ENCODE peak calls at places on chromosomes 12 and 14, in five cellular contexts. C is sigmoid colon, K is upper lobe of left lung, S is breast epithelium, Q is suprapubic skin. E is an unnamed sample.
A peak's percentile ranks its signal among the peaks of the same experiment; 100 is the strongest.

GRCh38 chr14:61568572-61569011 is 126.7 kb upstream of the HIF1A start:
- DNase-seq in K (peak; percentile 53), C (no peak), S (no peak), Q (no peak), E (no peak)

GRCh38 chr12:42790761-42791151 is 201.2 kb upstream of the PRICKLE1 start:
- DNase-seq in S (no peak), C (no peak), Q (no peak), K (no peak), E (no peak)

GRCh38 chr12:913919-914718 is 35.4 kb downstream of the RAD52 start:
- DNase-seq in Q (no peak), C (no peak), K (no peak), S (no peak), E (no peak)

GRCh38 chr12:9731797-9732196 is 1.1 kb downstream of the CLECL1 start:
- DNase-seq in K (no peak), C (no peak), Q (no peak), S (no peak), E (no peak)

GRCh38 chr12:95805864-95806669 is 15.5 kb upstream of the NTN4 start:
- DNase-seq in C (no peak), Q (no peak), S (no peak), K (no peak), E (no peak)

GRCh38 chr12:96548384-96548783 is 59.0 kb downstream of the CFAP54 start:
- DNase-seq in K (no peak), Q (no peak), S (no peak), C (no peak), E (no peak)

GRCh38 chr12:24027352-24027751 is 77.9 kb upstream of the SOX5 start:
- DNase-seq in S (no peak), K (no peak), Q (no peak), C (no peak), E (no peak)

GRCh38 chr14:53408175-53408879 is 255.2 kb upstream of the DDHD1 start:
- DNase-seq in K (no peak), S (no peak), C (no peak), Q (no peak), E (no peak)

GRCh38 chr14:106802413-106803364 is 1276.3 kb downstream of the TMEM121 start:
- DNase-seq in K (no peak), S (no peak), Q (no peak), C (no peak), E (no peak)

GRCh38 chr14:50846171-50846880 is 15.4 kb upstream of the NIN start:
- DNase-seq in S (no peak), K (no peak), C (no peak), Q (no peak), E (no peak)

GRCh38 chr12:25352078-25352918 is 101.6 kb upstream of the KRAS start:
- DNase-seq in K (no peak), C (no peak), S (no peak), Q (no peak), E (no peak)

GRCh38 chr14:54942913-54943312 is 40.3 kb upstream of the GCH1 start:
- DNase-seq in C (no peak), K (no peak), Q (no peak), S (no peak), E (no peak)

GRCh38 chr12:95648990-95649791 is 97.9 kb upstream of the USP44 start:
- DNase-seq in C (no peak), K (no peak), Q (no peak), S (no peak), E (peak; percentile 79)

GRCh38 chr14:89621009-89621421 is 204.0 kb upstream of the FOXN3 start:
- DNase-seq in S (no peak), K (no peak), Q (no peak), C (no peak), E (no peak)

GRCh38 chr14:96242126-96242525 is 13.9 kb upstream of the BDKRB1 start:
- DNase-seq in Q (no peak), K (no peak), S (no peak), C (no peak), E (no peak)

GRCh38 chr12:49730050-49730449 is 11.3 kb upstream of the TMBIM6 start:
- DNase-seq in K (no peak), C (no peak), Q (no peak), S (no peak), E (no peak)

DNA sequence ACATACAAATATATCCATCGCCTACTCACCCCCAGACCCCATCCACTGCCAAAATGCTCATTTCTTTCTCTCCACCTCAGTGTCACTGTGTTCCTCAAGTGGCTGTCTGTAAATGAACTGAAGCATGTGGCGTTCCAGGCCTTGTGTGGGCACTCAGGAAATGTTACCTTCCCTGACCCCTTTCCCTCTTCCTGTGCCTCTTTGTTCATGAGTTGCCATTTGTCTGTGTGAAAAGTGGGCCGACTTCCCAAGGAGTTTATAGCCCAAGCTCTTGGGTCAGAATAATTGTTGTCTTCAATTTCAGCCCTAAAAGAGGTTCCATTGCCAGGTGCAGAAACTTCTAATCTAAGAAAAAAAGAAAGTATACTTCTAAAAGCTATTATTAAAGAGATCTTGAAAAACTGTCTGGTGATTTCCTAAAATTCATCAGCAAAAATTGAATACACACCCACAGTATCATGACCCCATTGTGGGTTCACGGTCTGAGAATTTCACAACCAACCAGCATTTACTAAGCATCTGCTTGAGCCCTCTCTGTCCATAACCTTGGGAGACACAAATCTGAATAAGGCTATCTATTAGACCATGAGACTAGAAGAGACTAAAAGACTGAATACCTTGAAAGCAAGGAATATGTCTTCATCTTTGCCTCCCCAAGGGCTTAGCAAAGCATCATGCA is 201.4 kb upstream of the EEA1 start:
- DNase-seq in C (no peak), K (no peak), S (no peak), Q (no peak), E (no peak)
- TF ChIP-seq POLR2AphosphoS5 in C (no peak), K (no peak), S (no peak), Q (no peak), E (no peak)

DNA sequence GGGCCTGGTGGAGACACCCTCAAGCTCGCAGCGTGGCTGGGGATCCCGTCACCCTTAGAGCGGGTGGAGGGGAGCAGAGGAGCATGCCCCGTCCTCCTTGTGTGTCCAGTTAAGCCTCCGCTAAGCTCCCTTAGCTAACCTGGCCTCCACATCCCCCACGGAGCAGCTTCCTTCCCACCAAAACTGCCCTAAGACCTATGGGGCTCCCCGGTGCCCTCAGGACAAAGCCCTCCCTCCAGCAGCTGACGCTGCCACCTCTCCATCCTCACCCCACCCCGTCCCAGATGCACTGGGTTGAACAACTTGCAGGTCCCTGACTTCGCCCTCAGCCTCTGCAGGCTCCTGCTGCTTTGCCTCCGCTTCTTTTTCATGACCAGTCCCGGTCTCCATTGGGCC is 4.0 kb downstream of the AHNAK2 start:
- DNase-seq in K (no peak), Q (no peak), C (no peak), S (no peak), E (no peak)
- H3K4me1 ChIP-seq in K (peaks cover 71% of the 10 kb centered on the region), Q (peaks cover 90% of the 10 kb centered on the region), C (peaks cover 95% of the 10 kb centered on the region), S (peaks cover 60% of the 10 kb centered on the region), E (peaks cover 39% of the 10 kb centered on the region)

GRCh38 chr12:93078092-93078491 is 149.0 kb upstream of the EEA1 start:
- DNase-seq in Q (no peak), C (no peak), S (no peak), K (no peak), E (no peak)
- H3K36me3 ChIP-seq in Q (no peaks in the 10 kb centered on the region), C (no peaks in the 10 kb centered on the region), S (no peaks in the 10 kb centered on the region), K (no peaks in the 10 kb centered on the region), E (no peaks in the 10 kb centered on the region)

GRCh38 chr12:28890664-28891063 is 258.4 kb upstream of the FAR2 start:
- DNase-seq in S (no peak), K (no peak), Q (no peak), C (no peak), E (no peak)

GRCh38 chr12:28887591-28887990 is 261.5 kb upstream of the FAR2 start:
- DNase-seq in Q (no peak), C (no peak), K (no peak), S (no peak), E (no peak)

GRCh38 chr12:28893365-28893764 is 255.7 kb upstream of the FAR2 start:
- DNase-seq in Q (no peak), C (no peak), S (no peak), K (no peak), E (no peak)
- TF ChIP-seq POLR2AphosphoS5 in Q (no peak), C (no peak), S (no peak), K (no peak), E (no peak)

GRCh38 chr14:66652736-66653135 is 144.8 kb downstream of the GPHN start:
- DNase-seq in S (no peak), Q (no peak), C (no peak), K (no peak), E (no peak)

GRCh38 chr14:66650491-66650911 is 142.6 kb downstream of the GPHN start:
- DNase-seq in K (no peak), C (no peak), Q (no peak), S (no peak), E (no peak)

GRCh38 chr14:66645716-66646115 is 137.8 kb downstream of the GPHN start:
- DNase-seq in S (no peak), Q (no peak), C (no peak), K (no peak), E (no peak)

GRCh38 chr14:66649515-66649914 is 141.6 kb downstream of the GPHN start:
- DNase-seq in K (no peak), Q (no peak), S (no peak), C (no peak), E (no peak)

DNA sequence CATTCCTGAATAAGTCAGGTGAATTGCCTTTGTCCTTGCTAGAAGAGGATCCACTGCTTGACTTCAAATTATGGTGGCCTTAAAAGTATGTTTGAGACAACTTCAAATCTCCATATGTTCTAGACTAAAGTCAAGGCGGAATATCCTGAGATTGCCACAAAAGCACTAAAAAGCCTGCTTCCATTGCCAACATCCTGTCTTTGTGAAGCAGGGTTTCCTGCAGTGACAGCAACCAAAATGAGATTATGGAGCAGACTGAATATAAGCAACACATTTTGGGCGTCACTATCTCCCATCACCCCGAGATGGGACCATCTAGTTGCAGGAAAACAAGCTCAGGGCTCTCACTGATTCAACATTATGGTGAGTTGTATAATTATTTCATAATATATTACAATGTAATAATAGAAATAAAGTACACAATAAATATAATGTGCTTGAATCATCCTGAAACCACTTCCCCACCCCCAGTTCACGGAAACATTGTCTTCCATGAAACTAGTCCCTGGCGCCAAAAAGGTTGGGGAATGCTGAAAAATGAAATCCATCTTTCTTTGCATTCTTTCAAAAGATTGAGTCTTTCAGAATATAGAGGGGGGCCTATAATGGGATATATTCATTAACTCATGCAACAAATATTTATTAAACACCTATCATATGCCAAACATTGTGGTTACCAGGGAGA is 143.7 kb downstream of the GPHN start:
- DNase-seq in S (no peak), Q (no peak), K (no peak), C (no peak), E (no peak)
- H3K4me1 ChIP-seq in S (no peaks in the 10 kb centered on the region), Q (no peaks in the 10 kb centered on the region), K (no peaks in the 10 kb centered on the region), C (no peaks in the 10 kb centered on the region), E (no peaks in the 10 kb centered on the region)